ENCODE peak calls at places on chromosomes 16 and 17, in four cellular contexts. S is AG04449, B is GM13977, K is fibroblast of the aortic adventitia. R is an unnamed sample.

GRCh38 chr17:57567278-57567677 is 177.8 kb downstream of the CCDC182 start:
- DNase-seq in S (no peak), K (no peak), B (no peak), R (no peak)

GRCh38 chr17:83105512-83105911 is 26.1 kb downstream of the METRNL start:
- DNase-seq in S (no peak), B (no peak), K (no peak), R (no peak)

GRCh38 chr17:69433093-69433492 is 18.6 kb downstream of the MAP2K6 start:
- DNase-seq in B (no peak), S (no peak), K (no peak), R (no peak)

GRCh38 chr17:61201211-61201610 is 198.4 kb upstream of the TBX2 start:
- DNase-seq in B (no peak), S (peak; percentile 93), K (peak; percentile 90), R (peak; percentile 96)

GRCh38 chr17:17313350-17313991 is 10.3 kb downstream of the NT5M start:
- DNase-seq in S (no peak), K (no peak), B (peak; percentile 85), R (no peak)

GRCh38 chr17:82285141-82285540 is 11.6 kb upstream of the CSNK1D start:
- DNase-seq in B (no peak), K (no peak), S (no peak), R (no peak)

GRCh38 chr16:67431077-67431804 is at the start of gene HSD11B2:
- DNase-seq in B (peak; percentile 75), K (no peak), S (no peak), R (peak; percentile 41)

GRCh38 chr16:24976061-24976779 is 38.9 kb downstream of the ARHGAP17 start:
- DNase-seq in B (no peak), K (no peak), S (no peak), R (no peak)

GRCh38 chr17:78779848-78780247 is 2.2 kb downstream of the CYTH1 start:
- DNase-seq in S (no peak), K (no peak), B (no peak), R (no peak)

GRCh38 chr17:38577645-38578173 is 28.0 kb downstream of the SRCIN1 start:
- DNase-seq in B (no peak), K (no peak), S (no peak), R (no peak)

GRCh38 chr17:38578641-38579480 is 26.9 kb downstream of the SRCIN1 start:
- DNase-seq in S (no peak), K (no peak), B (no peak), R (no peak)

GRCh38 chr17:38578229-38578628 is 27.5 kb downstream of the SRCIN1 start:
- DNase-seq in B (no peak), K (no peak), S (no peak), R (no peak)

GRCh38 chr17:38582069-38582468 is 23.7 kb downstream of the SRCIN1 start:
- DNase-seq in S (no peak), B (no peak), K (no peak), R (no peak)

DNA sequence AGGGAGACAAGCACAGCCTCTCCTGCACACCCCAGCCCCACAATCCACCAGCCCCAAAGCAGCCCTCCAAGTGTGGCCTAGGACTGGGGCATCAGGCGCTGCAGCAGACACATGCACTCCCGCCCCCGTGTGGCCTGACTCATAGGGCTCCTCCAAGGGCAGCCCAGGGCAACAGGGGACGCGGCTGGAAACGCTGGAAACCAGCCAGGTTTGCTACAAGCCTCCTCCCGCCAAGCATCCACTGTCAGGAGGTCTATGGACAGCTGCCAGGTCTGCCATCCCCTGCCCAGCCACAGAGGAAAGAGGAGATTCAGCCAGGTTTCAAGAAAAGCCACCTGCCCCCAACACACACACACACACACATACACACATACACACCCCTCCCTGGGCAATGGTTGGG is 25.8 kb downstream of the SRCIN1 start:
- DNase-seq in K (peak; percentile 9), B (no peak), S (no peak), R (no peak)
- TF ChIP-seq CTCF in K (no peak), B (peak; percentile 30), S (no peak), R (peak; percentile 50)

GRCh38 chr17:48500435-48501426 is 30.1 kb downstream of the HOXB1 start:
- DNase-seq in B (no peak), K (peak; percentile 68), S (no peak), R (no peak)
- TF ChIP-seq CTCF in B (no peak), K (peak; percentile 28), S (no peak), R (no peak)

GRCh38 chr16:27355610-27356009 is 41.8 kb downstream of the IL4R start:
- DNase-seq in K (peak; percentile 32), S (no peak), B (no peak), R (peak; percentile 23)
- TF ChIP-seq CTCF in K (peak; percentile 34), S (peak; percentile 40), B (peak; percentile 56), R (peak; percentile 63)

DNA sequence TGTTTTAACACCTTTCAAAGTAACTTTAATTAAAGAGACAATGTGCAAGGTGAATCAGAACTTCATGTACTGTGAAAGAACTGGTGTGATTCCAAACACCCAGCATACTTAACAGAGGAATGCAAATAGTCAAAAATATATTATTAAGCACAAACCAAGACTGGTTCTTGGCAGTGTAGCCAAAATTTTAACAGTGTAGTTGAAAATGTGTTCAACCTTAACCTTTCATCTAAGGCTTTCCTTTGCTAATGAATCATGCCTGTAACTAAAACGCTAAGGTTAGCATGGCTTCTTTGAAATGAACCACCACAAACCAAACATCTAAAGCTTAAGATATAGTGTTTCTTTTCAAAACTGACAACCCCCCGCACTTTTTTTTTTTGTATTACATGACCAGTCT is 146.3 kb upstream of the AXIN2 start:
- DNase-seq in K (peak; percentile 15), B (no peak), S (no peak), R (no peak)
- TF ChIP-seq CTCF in K (no peak), B (no peak), S (no peak), R (no peak)

GRCh38 chr17:75694536-75694935 is 26.7 kb upstream of the ITGB4 start:
- DNase-seq in S (no peak), K (no peak), B (no peak), R (no peak)

GRCh38 chr17:75695830-75696271 is 25.4 kb upstream of the ITGB4 start:
- DNase-seq in S (no peak), B (no peak), K (no peak), R (no peak)

GRCh38 chr17:75692976-75693375 is 25.8 kb downstream of the SAP30BP start:
- DNase-seq in S (no peak), K (no peak), B (no peak), R (no peak)

GRCh38 chr17:75695141-75695829 is 26.0 kb upstream of the ITGB4 start:
- DNase-seq in S (no peak), B (no peak), K (no peak), R (peak; percentile 89)

GRCh38 chr17:75693500-75694481 is 26.7 kb downstream of the SAP30BP start:
- DNase-seq in S (peak; percentile 84), B (no peak), K (peak; percentile 45), R (peak; percentile 99)
- TF ChIP-seq CTCF in S (peak; percentile 41), B (no peak), K (no peak), R (peak; percentile 38)

DNA sequence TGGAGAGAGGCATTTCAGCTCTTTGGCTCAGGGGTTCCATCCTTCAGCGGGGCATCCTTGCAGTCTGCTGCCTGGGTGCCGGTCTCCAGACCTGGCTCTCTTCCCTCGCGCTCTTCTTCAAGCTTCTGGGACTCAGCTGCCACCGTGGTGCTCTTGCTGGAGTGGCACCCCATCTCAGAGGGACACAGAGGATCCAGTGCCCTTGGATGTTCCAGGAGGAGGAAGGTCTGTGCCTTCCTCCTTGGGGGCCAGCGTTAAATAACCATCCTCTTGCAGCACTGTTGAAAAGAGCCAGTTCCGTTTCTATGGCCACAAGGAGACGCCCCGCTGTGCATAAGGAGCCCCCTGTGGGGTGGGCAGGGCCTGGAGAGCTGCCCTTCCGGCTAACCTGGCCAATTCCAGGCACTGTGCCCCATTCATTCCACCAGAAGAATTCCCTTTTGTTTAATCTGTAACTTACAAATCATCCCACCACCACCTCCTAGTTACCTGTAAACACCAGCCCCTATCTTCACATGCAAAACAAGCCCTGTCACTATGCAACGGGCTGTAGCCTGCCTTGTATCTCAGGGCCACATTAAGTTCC is 8.6 kb downstream of the CHD9NB start:
- DNase-seq in K (no peak), S (no peak), B (no peak), R (no peak)
- TF ChIP-seq CTCF in K (no peak), S (no peak), B (no peak), R (no peak)

GRCh38 chr17:75006653-75007052 is 5.8 kb upstream of the MRPL58 start:
- DNase-seq in K (no peak), B (peak; percentile 42), S (no peak), R (no peak)
- TF ChIP-seq CTCF in K (no peak), B (peak; percentile 4), S (no peak), R (no peak)

GRCh38 chr17:1939979-1940809 is 84.9 kb downstream of the RTN4RL1 start:
- DNase-seq in S (no peak), B (peak; percentile 28), K (no peak), R (no peak)
- TF ChIP-seq CTCF in S (no peak), B (no peak), K (no peak), R (no peak)

R was measured in HFFc6.